ENCODE peak calls at places on chromosome 12, in five cellular contexts. S, I, J, P and F are unnamed samples. For H3K4me1, the result is how much of the 10 kb centered on the place peaks cover.

GRCh38 chr12:39406257-39406656 is 36.7 kb downstream of the KIF21A start:
- DNase-seq in S (no peak), I (no peak), J (no peak), P (no peak), F (no peak)

GRCh38 chr12:124368421-124369032 is 73.6 kb downstream of the RFLNA start:
- DNase-seq in S (no peak), I (no peak), J (no peak), P (no peak), F (no peak)

GRCh38 chr12:52579468-52580450 is 6.1 kb upstream of the KRT74 start:
- DNase-seq in S (no peak), I (no peak), J (no peak), P (no peak), F (no peak)

GRCh38 chr12:8038659-8039114 is 6.2 kb downstream of the FOXJ2 start:
- DNase-seq in S (peak), I (no peak), J (no peak), P (peak), F (no peak)

GRCh38 chr12:62757048-62757447 is 177.9 kb downstream of the PPM1H start:
- DNase-seq in S (no peak), I (no peak), J (no peak), P (no peak), F (no peak)

GRCh38 chr12:119695034-119695433 is 27.1 kb downstream of the PRKAB1 start:
- DNase-seq in S (no peak), I (peak), J (no peak), P (peak), F (no peak)

GRCh38 chr12:20489645-20490044 is 121.3 kb downstream of the PDE3A start:
- DNase-seq in S (no peak), I (no peak), J (no peak), P (no peak), F (no peak)

GRCh38 chr12:68636268-68636667 is 25.6 kb downstream of the RAP1B start:
- DNase-seq in S (no peak), I (no peak), J (no peak), P (no peak), F (no peak)

GRCh38 chr12:132610051-132610759 is at the start of gene LRCOL1:
- DNase-seq in S (no peak), I (no peak), J (no peak), P (no peak), F (peak)

GRCh38 chr12:45762185-45763110 is 32.9 kb downstream of the ARID2 start:
- DNase-seq in S (no peak), I (peak), J (no peak), P (peak), F (no peak)

GRCh38 chr12:85669911-85670310 is 166.3 kb downstream of the RASSF9 start:
- DNase-seq in S (no peak), I (no peak), J (no peak), P (no peak), F (no peak)

GRCh38 chr12:6790496-6791150 is 1.3 kb downstream of the CD4 start:
- DNase-seq in S (no peak), I (no peak), J (no peak), P (no peak), F (no peak)

GRCh38 chr12:107477946-107478610 is 207.5 kb upstream of the PWP1 start:
- DNase-seq in S (no peak), I (no peak), J (no peak), P (no peak), F (no peak)

GRCh38 chr12:114687269-114687605 is 3.3 kb upstream of the TBX3 start:
- DNase-seq in S (no peak), I (no peak), J (no peak), P (no peak), F (no peak)

GRCh38 chr12:109393437-109394345 is 46.0 kb downstream of the MYO1H start:
- DNase-seq in S (peak), I (peak), J (no peak), P (peak), F (no peak)

GRCh38 chr12:127729381-127729780 is 537.6 kb upstream of the TMEM132C start:
- DNase-seq in S (no peak), I (no peak), J (no peak), P (no peak), F (no peak)

GRCh38 chr12:50984899-50985298 is 32.6 kb downstream of the HIGD1C start:
- DNase-seq in S (no peak), I (no peak), J (no peak), P (no peak), F (no peak)

GRCh38 chr12:60223242-60223641 is 627.4 kb downstream of the SLC16A7 start:
- DNase-seq in S (no peak), I (no peak), J (no peak), P (no peak), F (no peak)

GRCh38 chr12:95116773-95117172 is 43.4 kb upstream of the NR2C1 start:
- DNase-seq in S (no peak), I (peak), J (no peak), P (no peak), F (no peak)

GRCh38 chr12:2737656-2738241 is 57.0 kb upstream of the FKBP4 start:
- DNase-seq in S (no peak), I (no peak), J (peak), P (no peak), F (no peak)

GRCh38 chr12:100576311-100577036 is 3.0 kb downstream of the GAS2L3 start:
- DNase-seq in S (no peak), I (peak), J (no peak), P (peak), F (no peak)

GRCh38 chr12:51482808-51483532 is 58.3 kb downstream of the SLC4A8 start:
- DNase-seq in S (no peak), I (no peak), J (no peak), P (no peak), F (no peak)

GRCh38 chr12:58030566-58031279 is 89.4 kb downstream of the ATP23 start:
- DNase-seq in S (no peak), I (no peak), J (no peak), P (no peak), F (no peak)

GRCh38 chr12:6226002-6226700 is 26.0 kb downstream of the CD9 start:
- DNase-seq in S (peak), I (no peak), J (no peak), P (no peak), F (no peak)

GRCh38 chr12:63905523-63905922 is 61.0 kb downstream of the SRGAP1 start:
- DNase-seq in S (no peak), I (no peak), J (no peak), P (no peak), F (no peak)

GRCh38 chr12:131930510-131930909 is 1.4 kb downstream of the PUS1 start:
- DNase-seq in S (no peak), I (no peak), J (no peak), P (no peak), F (no peak)

GRCh38 chr12:6273209-6273928 is 37.1 kb upstream of the PLEKHG6 start:
- DNase-seq in S (no peak), I (no peak), J (no peak), P (no peak), F (no peak)

GRCh38 chr12:69471667-69472385 is 1.6 kb downstream of the FRS2 start:
- DNase-seq in S (no peak), I (no peak), J (no peak), P (peak), F (no peak)

GRCh38 chr12:4082809-4083447 is 190.6 kb upstream of the CCND2 start:
- DNase-seq in S (no peak), I (no peak), J (no peak), P (no peak), F (no peak)

GRCh38 chr12:97716356-97716755 is 253.8 kb downstream of the RMST start:
- DNase-seq in S (no peak), I (peak), J (no peak), P (no peak), F (no peak)

GRCh38 chr12:125001636-125002035 is 8.2 kb downstream of the BRI3BP start:
- DNase-seq in S (no peak), I (no peak), J (no peak), P (no peak), F (no peak)

GRCh38 chr12:49675137-49675536 is 32.1 kb downstream of the FMNL3 start:
- DNase-seq in S (no peak), I (no peak), J (no peak), P (no peak), F (no peak)
- H3K4me1 ChIP-seq in S (under half), I (under half), J (half or more), P (under half), F (under half)

DNA sequence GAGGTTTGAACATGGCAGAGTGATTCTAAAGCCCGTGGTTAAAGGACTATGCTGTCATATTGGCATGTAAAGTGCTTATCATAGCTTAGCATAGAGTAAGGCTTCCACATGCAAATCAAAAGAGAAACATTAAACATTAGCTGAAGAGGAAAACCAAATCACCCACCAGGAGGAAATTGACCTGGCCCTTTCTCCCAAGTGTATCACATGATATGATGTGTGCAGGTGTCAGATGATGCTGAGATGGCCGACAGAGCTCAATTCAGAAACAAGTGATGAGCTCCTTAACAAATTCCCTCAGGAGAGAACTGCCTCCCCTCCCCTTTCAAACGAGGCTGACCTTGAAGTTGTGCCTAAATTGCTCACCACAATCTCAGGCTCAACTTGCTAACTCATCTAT is 217.1 kb upstream of the BTG1 start:
- DNase-seq in S (no peak), I (no peak), J (no peak), P (no peak), F (no peak)
- TF ChIP-seq EP300 in S (no peak), I (no peak), J (no peak), P (no peak), F (no peak)

DNA sequence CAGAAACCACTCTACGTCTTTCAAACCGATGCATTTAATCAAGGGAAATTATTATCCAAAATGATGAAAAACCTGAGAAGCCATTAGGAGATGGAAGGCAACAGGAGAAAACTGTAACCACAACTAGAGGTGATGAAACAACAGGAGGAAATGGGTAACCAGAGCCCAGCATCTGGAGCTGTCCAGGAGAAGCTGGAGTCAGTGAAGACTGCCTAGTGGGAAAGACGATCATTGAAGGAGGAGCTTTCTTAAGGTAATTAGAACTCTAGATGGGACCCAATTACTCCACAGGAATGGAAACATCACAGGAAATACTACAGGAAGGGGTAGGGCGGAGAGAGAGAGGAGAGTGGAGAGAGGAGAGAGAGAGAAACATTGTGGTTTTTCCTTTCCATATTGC is 57.6 kb downstream of the RERG start:
- DNase-seq in S (no peak), I (no peak), J (no peak), P (no peak), F (no peak)
- TF ChIP-seq POLR2A in S (no peak), I (no peak), J (no peak), P (no peak), F (no peak)

DNA sequence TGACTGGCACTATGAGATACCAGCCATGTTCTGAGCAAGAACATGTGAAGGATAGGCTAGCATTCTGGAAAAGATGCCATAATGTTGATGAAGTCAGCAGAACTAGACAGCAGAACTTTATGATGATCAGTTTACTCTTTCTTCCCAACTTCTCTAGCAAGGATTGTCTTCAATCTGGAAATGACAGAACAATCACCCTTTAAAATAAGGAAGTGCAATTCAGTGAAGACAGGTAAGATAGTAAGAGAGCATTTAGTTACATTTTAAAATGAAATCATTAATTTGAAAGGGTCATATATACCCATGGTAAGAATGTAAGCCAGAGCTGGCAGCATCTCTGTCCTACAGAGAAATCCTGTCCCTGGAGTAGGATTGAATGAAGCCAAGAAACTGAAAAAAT is 66.0 kb upstream of the C12orf71 start:
- DNase-seq in S (no peak), I (no peak), J (no peak), P (no peak), F (no peak)
- H3K4me1 ChIP-seq in S (under half), I (under half), J (under half), P (under half), F (under half)

DNA sequence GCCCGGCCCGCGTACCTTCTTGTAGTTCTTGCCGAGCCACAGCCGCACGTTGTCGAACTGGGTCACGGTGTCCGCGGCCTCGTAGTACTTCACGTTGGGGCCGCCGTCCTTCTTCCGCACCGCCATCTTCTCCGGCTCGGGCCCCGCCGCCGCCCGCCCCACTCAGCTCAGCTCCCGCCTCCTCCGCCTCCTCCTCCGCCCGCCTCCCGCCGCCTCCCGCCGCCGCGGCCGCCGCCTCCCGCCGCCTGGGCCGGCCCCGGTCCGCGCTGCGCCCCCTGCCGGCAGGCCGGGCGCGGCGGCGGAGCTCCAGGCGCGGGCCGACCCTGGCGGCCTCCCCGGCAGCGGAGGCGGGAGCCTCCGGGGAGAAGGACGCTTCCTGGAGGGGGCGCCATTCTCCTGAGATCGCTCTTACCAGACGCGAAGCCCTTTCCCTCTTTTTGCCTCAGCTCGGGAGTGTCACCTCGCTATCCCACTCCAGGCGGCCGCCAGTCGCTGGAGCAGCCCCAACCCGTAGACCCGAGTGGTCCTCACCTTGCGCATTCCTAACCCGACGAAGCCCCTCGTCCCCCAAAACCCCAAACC is at the start of gene SMARCC2:
- DNase-seq in S (peak), I (peak), J (peak), P (peak), F (peak)
- TF ChIP-seq EP300 in S (no peak), I (no peak), J (no peak), P (peak), F (no peak)